ENCODE peak calls at places on chromosomes 12 and 14, in five cellular contexts. M is ascending aorta, N is mesenchymal stem cell, D is body of pancreas, W is heart right ventricle. V is an unnamed sample. For H3K4me1, the result is how much of the 10 kb centered on the place peaks cover.

GRCh38 chr14:33950320-33951182 is at the start of gene EGLN3:
- DNase-seq in M (peak), N (peak), D (peak), W (peak), V (peak)

GRCh38 chr12:46487567-46488131 is 115.1 kb upstream of the SLC38A2 start:
- DNase-seq in M (no peak), N (no peak), D (no peak), W (no peak), V (no peak)

GRCh38 chr12:51636581-51636980 is 45.5 kb downstream of the SCN8A start:
- DNase-seq in M (no peak), N (no peak), D (no peak), W (no peak), V (no peak)

GRCh38 chr12:54017027-54017788 is 8.4 kb downstream of the HOXC8 start:
- DNase-seq in M (no peak), N (peak), D (no peak), W (no peak), V (no peak)

GRCh38 chr14:100435459-100435858 is 112.3 kb downstream of the SLC25A47 start:
- DNase-seq in M (no peak), N (no peak), D (no peak), W (no peak), V (no peak)

GRCh38 chr12:77850698-77851097 is 20.0 kb downstream of the NAV3 start:
- DNase-seq in M (no peak), N (no peak), D (no peak), W (no peak), V (no peak)

GRCh38 chr12:1913377-1914115 is 4.9 kb downstream of the CACNA2D4 start:
- DNase-seq in M (peak), N (no peak), D (no peak), W (no peak), V (no peak)

GRCh38 chr14:50333010-50333409 is 20.9 kb downstream of the DMAC2L start:
- DNase-seq in M (peak), N (peak), D (peak), W (no peak), V (no peak)

GRCh38 chr12:83365317-83365716 is 678.6 kb downstream of the TMTC2 start:
- DNase-seq in M (no peak), N (no peak), D (no peak), W (no peak), V (no peak)

GRCh38 chr14:29243355-29243754 is 476.8 kb downstream of the FOXG1 start:
- DNase-seq in M (no peak), N (peak), D (no peak), W (no peak), V (no peak)

GRCh38 chr14:58026219-58026618 is 125.8 kb downstream of the ARMH4 start:
- DNase-seq in M (no peak), N (no peak), D (no peak), W (no peak), V (no peak)

GRCh38 chr14:67622675-67623074 is 3.0 kb downstream of the ARG2 start:
- DNase-seq in M (peak), N (peak), D (peak), W (no peak), V (no peak)

GRCh38 chr14:37150414-37150813 is 22.0 kb downstream of the SLC25A21 start:
- DNase-seq in M (no peak), N (peak), D (no peak), W (no peak), V (no peak)

GRCh38 chr14:92578511-92578910 is 64.9 kb downstream of the RIN3 start:
- DNase-seq in M (peak), N (no peak), D (no peak), W (no peak), V (no peak)

GRCh38 chr12:71840226-71840847 is 778 bp downstream of the TBC1D15 start:
- DNase-seq in M (no peak), N (peak), D (no peak), W (no peak), V (no peak)

GRCh38 chr12:9211687-9212086 is 3.5 kb upstream of the PZP start:
- DNase-seq in M (no peak), N (no peak), D (no peak), W (no peak), V (no peak)

GRCh38 chr12:57151741-57152407 is 4.5 kb upstream of the LRP1-AS start:
- DNase-seq in M (no peak), N (no peak), D (no peak), W (peak), V (no peak)

GRCh38 chr14:104710071-104710735 is 13.8 kb upstream of the ADSS1 start:
- DNase-seq in M (no peak), N (no peak), D (no peak), W (no peak), V (no peak)

GRCh38 chr12:65902504-65902903 is 78.2 kb downstream of the HMGA2 start:
- DNase-seq in M (no peak), N (peak), D (no peak), W (no peak), V (no peak)

GRCh38 chr12:105278043-105278697 is 42.2 kb upstream of the APPL2 start:
- DNase-seq in M (no peak), N (no peak), D (peak), W (no peak), V (no peak)

GRCh38 chr12:42780671-42781070 is 191.1 kb upstream of the PRICKLE1 start:
- DNase-seq in M (no peak), N (no peak), D (no peak), W (no peak), V (no peak)

GRCh38 chr14:31696378-31696777 is 135.2 kb downstream of the NUBPL start:
- DNase-seq in M (no peak), N (no peak), D (no peak), W (no peak), V (no peak)

GRCh38 chr14:68229423-68229831 is 409.8 kb downstream of the RAD51B start:
- DNase-seq in M (no peak), N (no peak), D (no peak), W (no peak), V (no peak)

GRCh38 chr14:89027097-89027740 is 202.8 kb downstream of the TTC8 start:
- DNase-seq in M (peak), N (peak), D (peak), W (peak), V (peak)

GRCh38 chr14:99687284-99688209 is 3.4 kb downstream of the CYP46A1 start:
- DNase-seq in M (no peak), N (no peak), D (peak), W (no peak), V (peak)

GRCh38 chr12:109763201-109763841 is 49.7 kb downstream of the FAM222A start:
- DNase-seq in M (peak), N (peak), D (no peak), W (no peak), V (peak)

DNA sequence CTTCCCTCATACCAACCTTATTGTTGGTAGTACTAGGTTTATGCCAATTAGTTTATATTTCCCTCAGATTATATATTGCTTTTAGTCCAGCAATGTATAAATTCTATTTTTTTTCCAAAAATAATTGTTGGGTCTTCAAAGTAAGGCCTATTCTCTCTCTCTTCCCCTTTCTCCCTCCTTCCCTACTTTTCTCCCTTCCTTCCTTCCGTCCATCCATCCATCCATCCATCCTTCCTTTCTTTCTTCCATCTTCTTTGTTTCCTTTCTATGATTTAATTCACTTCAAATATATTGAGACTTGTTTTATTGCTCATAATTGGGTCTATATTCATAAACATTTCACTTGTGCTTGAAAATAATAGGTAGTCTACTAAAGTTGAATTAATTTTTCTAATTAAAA is 1259.2 kb downstream of the FSCB start:
- DNase-seq in M (no peak), N (no peak), D (no peak), W (no peak), V (no peak)
- H3K4me1 ChIP-seq in M (under half), N (under half), D (under half), W (under half), V (under half)

DNA sequence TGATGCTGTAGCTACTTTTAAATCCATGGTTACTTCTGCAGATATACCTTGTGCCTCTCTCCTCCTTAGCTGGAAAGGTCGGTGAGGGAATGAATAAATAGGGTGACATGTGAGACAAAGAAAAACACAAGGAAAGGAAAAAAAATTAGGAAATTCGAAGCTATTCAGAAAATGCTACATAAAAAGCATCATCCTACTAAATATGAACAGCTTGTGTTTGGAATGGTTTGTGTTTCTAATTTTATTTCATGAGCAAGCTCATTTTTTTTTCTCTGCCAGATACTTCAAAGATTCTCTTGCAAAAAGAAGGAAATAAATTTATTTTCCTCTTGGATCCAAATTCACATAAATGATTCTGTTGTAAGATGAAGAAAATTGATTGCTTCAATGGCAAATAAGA is 186.3 kb upstream of the NUDT4 start:
- DNase-seq in M (no peak), N (no peak), D (no peak), W (no peak), V (no peak)
- H3K4me3 ChIP-seq in M (peak), N (no peak), D (no peak), W (no peak), V (no peak)

GRCh38 chr14:69663322-69663686 is 51.9 kb downstream of the SUSD6 start:
- DNase-seq in M (no peak), N (no peak), D (peak), W (no peak), V (no peak)

GRCh38 chr14:69662636-69663321 is 51.4 kb downstream of the SUSD6 start:
- DNase-seq in M (no peak), N (no peak), D (no peak), W (no peak), V (no peak)

GRCh38 chr14:69665596-69665995 is 54.2 kb downstream of the SUSD6 start:
- DNase-seq in M (no peak), N (no peak), D (no peak), W (no peak), V (no peak)

GRCh38 chr14:69664865-69665526 is 53.6 kb downstream of the SUSD6 start:
- DNase-seq in M (no peak), N (no peak), D (peak), W (no peak), V (no peak)

GRCh38 chr14:69664190-69664742 is 52.9 kb downstream of the SUSD6 start:
- DNase-seq in M (no peak), N (no peak), D (no peak), W (no peak), V (no peak)
- H3K4me1 ChIP-seq in M (under half), N (under half), D (half or more), W (under half), V (under half)

GRCh38 chr12:120222288-120222832 is 21.4 kb upstream of the RPLP0 start:
- DNase-seq in M (no peak), N (no peak), D (no peak), W (no peak), V (no peak)

GRCh38 chr12:120225852-120226640 is 25.1 kb upstream of the RPLP0 start:
- DNase-seq in M (no peak), N (no peak), D (peak), W (no peak), V (peak)

GRCh38 chr12:120225200-120225558 is 24.3 kb upstream of the RPLP0 start:
- DNase-seq in M (no peak), N (no peak), D (no peak), W (no peak), V (no peak)

GRCh38 chr12:120223458-120224303 is 22.8 kb upstream of the RPLP0 start:
- DNase-seq in M (no peak), N (no peak), D (no peak), W (no peak), V (no peak)

DNA sequence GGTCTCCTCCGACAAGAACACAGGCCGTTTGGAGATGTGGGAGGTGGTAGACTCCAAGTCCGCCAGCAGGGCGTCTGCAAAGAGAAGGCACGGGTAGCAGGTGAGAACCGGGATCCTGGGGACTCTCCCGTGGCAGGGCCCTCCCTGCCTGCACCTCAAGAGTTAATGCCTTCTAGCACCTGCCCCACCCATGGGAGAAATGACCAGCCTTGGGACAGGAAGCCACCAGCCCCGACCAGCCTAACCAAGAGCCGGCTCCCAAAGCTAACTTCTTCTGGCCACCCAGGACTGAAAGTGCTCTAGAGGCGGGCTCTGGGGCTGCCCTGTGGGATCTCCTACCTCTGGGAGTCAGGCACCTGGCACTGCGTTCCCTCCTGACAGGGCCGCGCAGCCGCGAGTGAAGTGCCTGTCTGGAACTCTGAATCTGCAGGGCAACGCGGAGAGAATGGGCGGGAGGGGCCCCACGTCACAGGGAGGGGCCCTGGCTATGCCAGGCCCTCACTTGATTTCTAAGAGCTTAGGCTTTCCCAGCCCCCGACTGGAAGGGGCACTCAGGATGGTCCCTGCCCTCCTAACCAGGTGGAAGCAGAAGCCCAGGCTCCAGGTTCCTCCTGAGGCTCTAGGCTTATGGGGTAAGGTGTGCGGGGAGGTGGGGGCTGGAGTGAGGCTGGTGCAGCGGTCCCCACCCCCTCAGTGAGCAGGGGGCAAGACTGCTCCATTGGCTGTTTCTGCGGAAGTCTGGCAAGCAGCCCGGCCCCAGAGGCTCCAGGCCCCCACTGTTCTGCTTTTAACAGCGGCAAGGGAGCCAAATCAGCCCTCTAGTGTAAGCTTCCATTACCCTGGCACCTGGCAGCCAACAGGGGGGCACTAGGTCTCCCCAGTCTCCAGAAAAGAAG is 23.6 kb upstream of the RPLP0 start:
- DNase-seq in M (no peak), N (no peak), D (peak), W (peak), V (peak)
- H3K4me3 ChIP-seq in M (peak), N (no peak), D (no peak), W (no peak), V (peak)

GRCh38 chr14:64218344-64219240 is 75.6 kb downstream of the ESR2 start:
- DNase-seq in M (peak), N (no peak), D (peak), W (no peak), V (no peak)
- H3K4me1 ChIP-seq in M (under half), N (under half), D (half or more), W (under half), V (under half)

GRCh38 chr12:64624035-64624434 is 13.7 kb downstream of the RASSF3 start:
- DNase-seq in M (no peak), N (no peak), D (no peak), W (no peak), V (no peak)

GRCh38 chr12:64627781-64628180 is 17.5 kb downstream of the RASSF3 start:
- DNase-seq in M (no peak), N (peak), D (no peak), W (no peak), V (no peak)

GRCh38 chr12:64631197-64631596 is 20.9 kb downstream of the RASSF3 start:
- DNase-seq in M (no peak), N (no peak), D (no peak), W (no peak), V (no peak)

GRCh38 chr12:64621257-64621942 is 11.1 kb downstream of the RASSF3 start:
- DNase-seq in M (peak), N (peak), D (no peak), W (no peak), V (no peak)

GRCh38 chr12:64625243-64626077 is 15.2 kb downstream of the RASSF3 start:
- DNase-seq in M (peak), N (peak), D (peak), W (peak), V (peak)
- H3K4me3 ChIP-seq in M (peak), N (no peak), D (no peak), W (peak), V (peak)

GRCh38 chr14:56752428-56752827 is 57.9 kb downstream of the OTX2 start:
- DNase-seq in M (no peak), N (no peak), D (no peak), W (no peak), V (no peak)
- H3K4me1 ChIP-seq in M (under half), N (under half), D (under half), W (under half), V (under half)

GRCh38 chr12:45051490-45052105 is 699 bp upstream of the DBX2 start:
- DNase-seq in M (no peak), N (no peak), D (no peak), W (no peak), V (no peak)
- H3K4me3 ChIP-seq in M (peak), N (peak), D (no peak), W (peak), V (no peak)

GRCh38 chr14:22792158-22792557 is 23.1 kb downstream of the SLC7A7 start:
- DNase-seq in M (no peak), N (no peak), D (no peak), W (no peak), V (no peak)
- H3K4me1 ChIP-seq in M (under half), N (under half), D (under half), W (under half), V (under half)